ENCODE peak calls at places on chromosome 18, in nine cellular contexts. O, Z, J, P, K, H, R, A and Y are unnamed samples.

GRCh38 chr18:34397286-34397896 is 172.7 kb upstream of the NOL4 start:
- DNase-seq in O (no peak), Z (no peak), J (no peak), P (no peak), K (no peak), H (no peak), R (no peak), A (no peak), Y (no peak)

GRCh38 chr18:45357681-45358470 is 257.4 kb upstream of the SLC14A2 start:
- DNase-seq in O (no peak), Z (no peak), J (no peak), P (no peak), K (no peak), H (no peak), R (peak), A (no peak), Y (no peak)

GRCh38 chr18:43620936-43621335 is 343.6 kb upstream of the SYT4 start:
- DNase-seq in O (no peak), Z (no peak), J (peak), P (peak), K (peak), H (no peak), R (peak), A (no peak), Y (no peak)

GRCh38 chr18:79507546-79508480 is 112.1 kb downstream of the NFATC1 start:
- DNase-seq in O (peak), Z (peak), J (no peak), P (no peak), K (peak), H (peak), R (no peak), A (no peak), Y (peak)

GRCh38 chr18:11909081-11909410 is 929 bp upstream of the MPPE1 start:
- DNase-seq in O (no peak), Z (no peak), J (no peak), P (no peak), K (no peak), H (no peak), R (no peak), A (no peak), Y (no peak)

GRCh38 chr18:55265916-55266488 is 306.7 kb upstream of the CCDC68 start:
- DNase-seq in O (no peak), Z (no peak), J (no peak), P (no peak), K (no peak), H (no peak), R (peak), A (no peak), Y (no peak)

GRCh38 chr18:62883937-62884735 is 168.8 kb downstream of the PHLPP1 start:
- DNase-seq in O (no peak), Z (no peak), J (no peak), P (no peak), K (no peak), H (no peak), R (no peak), A (no peak), Y (no peak)

GRCh38 chr18:22673182-22673862 is 255.6 kb upstream of the CTAGE1 start:
- DNase-seq in O (no peak), Z (no peak), J (no peak), P (no peak), K (no peak), H (no peak), R (no peak), A (no peak), Y (no peak)

DNA sequence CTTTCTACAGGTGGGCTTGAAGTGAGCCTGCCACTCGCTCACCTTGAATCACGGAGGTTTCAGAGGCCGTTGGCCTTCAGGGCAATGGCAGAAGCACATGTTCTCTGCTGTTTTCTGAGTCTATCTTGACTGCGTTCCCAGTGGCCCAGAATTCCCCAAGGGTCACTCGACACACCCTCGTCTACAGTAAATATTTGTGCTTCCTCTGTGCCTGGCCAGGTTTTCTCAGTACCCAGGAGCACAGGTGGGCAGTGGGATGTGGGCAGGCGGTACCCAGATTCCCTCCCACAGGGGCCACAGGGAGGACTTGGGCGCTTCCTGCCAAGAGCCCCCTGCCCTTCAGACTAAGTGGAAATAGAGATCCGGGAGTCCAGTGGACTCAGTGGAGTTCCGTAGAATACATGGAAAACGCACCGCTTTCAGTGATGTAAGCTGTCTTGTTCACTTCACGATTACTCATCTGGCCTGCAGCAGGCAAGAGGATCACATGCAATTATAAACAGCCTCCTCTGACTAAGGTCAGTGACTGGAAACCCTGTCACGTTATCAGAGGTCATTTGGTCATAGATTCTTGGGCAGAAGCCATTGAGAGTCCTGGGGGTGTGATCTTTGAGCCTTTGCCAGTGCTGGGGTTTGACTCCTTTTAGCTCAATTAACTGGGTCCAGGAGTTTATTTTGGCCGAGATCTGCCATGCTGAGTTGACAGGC is 179.8 kb downstream of the NEDD4L start:
- DNase-seq in O (no peak), Z (no peak), J (no peak), P (no peak), K (no peak), H (no peak), R (peak), A (peak), Y (no peak)
- H3K4me3 ChIP-seq in O (no peak), Z (no peak), J (no peak), P (no peak), K (no peak), H (no peak), R (peak), A (no peak), Y (no peak)

DNA sequence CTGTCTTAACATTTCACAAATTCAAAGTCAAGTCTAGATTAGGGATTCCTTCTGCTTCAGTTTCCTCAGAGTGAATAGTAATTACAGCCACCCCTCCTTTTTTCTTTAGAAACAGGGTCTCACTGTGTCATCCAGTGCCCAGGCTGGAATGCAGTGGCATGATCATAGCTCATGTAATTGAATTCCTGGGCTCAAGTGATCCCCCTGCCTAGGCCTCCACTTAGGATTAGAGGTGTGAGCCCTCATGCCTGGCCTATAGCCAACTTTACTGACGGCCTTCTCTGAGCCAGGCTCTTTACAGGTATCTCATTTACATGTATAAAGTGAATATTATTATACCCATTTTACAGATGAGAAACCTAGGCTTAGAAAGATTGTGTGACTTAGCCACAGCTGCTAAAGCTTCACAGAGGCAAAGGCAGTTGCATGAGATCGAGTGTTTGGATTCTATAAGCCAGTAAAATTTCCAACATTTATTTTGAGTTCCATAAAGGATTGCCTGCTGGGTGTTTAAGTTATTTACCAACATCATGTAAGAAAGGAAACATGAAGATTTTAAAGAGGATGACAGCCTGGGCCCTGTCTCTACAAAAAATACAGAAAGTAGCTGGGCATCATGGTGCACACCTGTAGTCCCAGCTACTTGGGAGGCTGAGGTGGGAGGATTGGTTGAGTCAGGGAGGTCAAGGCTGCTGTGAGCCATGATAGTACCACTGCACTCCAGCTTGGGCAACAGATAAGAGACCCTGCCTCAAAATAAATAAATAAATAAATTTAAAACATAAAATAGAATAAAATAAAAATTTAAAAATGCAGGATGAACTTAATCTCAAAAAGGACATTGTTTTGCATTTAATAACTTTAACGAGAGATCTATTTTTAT is 1.8 kb downstream of the ENOSF1 start:
- DNase-seq in O (no peak), Z (no peak), J (no peak), P (no peak), K (no peak), H (no peak), R (no peak), A (no peak), Y (no peak)
- H3K4me3 ChIP-seq in O (peak), Z (no peak), J (peak), P (no peak), K (no peak), H (peak), R (peak), A (peak), Y (peak)

GRCh38 chr18:6728809-6729246 is 688 bp upstream of the ARHGAP28 start:
- DNase-seq in O (no peak), Z (no peak), J (no peak), P (no peak), K (no peak), H (no peak), R (no peak), A (no peak), Y (no peak)
- H3K4me3 ChIP-seq in O (no peak), Z (no peak), J (peak), P (peak), K (peak), H (peak), R (peak), A (peak), Y (peak)

GRCh38 chr18:3283253-3283863 is 21.4 kb downstream of the MYL12B start:
- DNase-seq in O (no peak), Z (no peak), J (no peak), P (no peak), K (no peak), H (no peak), R (no peak), A (no peak), Y (no peak)
- H3K4me3 ChIP-seq in O (no peak), Z (no peak), J (no peak), P (no peak), K (no peak), H (no peak), R (no peak), A (no peak), Y (peak)

GRCh38 chr18:77102246-77103040 is 30.1 kb downstream of the MBP start:
- DNase-seq in O (no peak), Z (no peak), J (no peak), P (no peak), K (no peak), H (no peak), R (peak), A (peak), Y (no peak)
- H3K4me3 ChIP-seq in O (peak), Z (no peak), J (no peak), P (no peak), K (no peak), H (no peak), R (peak), A (peak), Y (peak)